ENCODE peak calls at places on chromosomes 4 and X, in seven cellular contexts. F, Z, V, Q, M, D and B are unnamed samples.

GRCh38 chr4:55169352-55169959 is 44.1 kb upstream of the KDR start:
- DNase-seq in F (no peak), Z (no peak), V (no peak), Q (no peak), M (no peak), D (no peak), B (no peak)

GRCh38 chr4:184310171-184310567 is 92.5 kb upstream of the ENPP6 start:
- DNase-seq in F (no peak), Z (no peak), V (no peak), Q (peak), M (no peak), D (no peak), B (peak)

GRCh38 chr4:3526456-3526855 is 5.8 kb downstream of the LRPAP1 start:
- DNase-seq in F (peak), Z (no peak), V (no peak), Q (no peak), M (no peak), D (no peak), B (no peak)

GRCh38 chr4:52925531-52925968 is 63.4 kb downstream of the RASL11B start:
- DNase-seq in F (no peak), Z (no peak), V (no peak), Q (no peak), M (no peak), D (no peak), B (no peak)

GRCh38 chr4:183571350-183572076 is 66.7 kb downstream of the ING2 start:
- DNase-seq in F (no peak), Z (no peak), V (no peak), Q (no peak), M (peak), D (no peak), B (no peak)

GRCh38 chr4:88382621-88383020 is 4.0 kb downstream of the HERC6 start:
- DNase-seq in F (no peak), Z (no peak), V (no peak), Q (no peak), M (no peak), D (no peak), B (peak)

GRCh38 chrX:13115457-13115856 is 71.0 kb upstream of the FAM9C start:
- DNase-seq in F (no peak), Z (no peak), V (no peak), Q (no peak), M (no peak), D (no peak), B (no peak)

GRCh38 chr4:108030332-108030731 is 40.6 kb downstream of the HADH start:
- DNase-seq in F (no peak), Z (no peak), V (peak), Q (peak), M (peak), D (no peak), B (peak)

GRCh38 chrX:7131621-7132020 is 15.9 kb upstream of the STS start:
- DNase-seq in F (no peak), Z (no peak), V (no peak), Q (no peak), M (no peak), D (no peak), B (no peak)

GRCh38 chrX:113929004-113929403 is 654.9 kb upstream of the HTR2C start:
- DNase-seq in F (no peak), Z (no peak), V (no peak), Q (peak), M (no peak), D (no peak), B (no peak)

GRCh38 chr4:158769175-158769831 is 477 bp downstream of the FNIP2 start:
- DNase-seq in F (peak), Z (no peak), V (peak), Q (no peak), M (no peak), D (no peak), B (peak)

GRCh38 chr4:20754091-20754490 is 53.8 kb downstream of the PACRGL start:
- DNase-seq in F (no peak), Z (no peak), V (no peak), Q (no peak), M (no peak), D (no peak), B (no peak)

GRCh38 chr4:114364857-114365256 is 233.8 kb upstream of the UGT8 start:
- DNase-seq in F (no peak), Z (peak), V (no peak), Q (no peak), M (no peak), D (no peak), B (no peak)

GRCh38 chr4:154332681-154333421 is 158.7 kb downstream of the DCHS2 start:
- DNase-seq in F (peak), Z (no peak), V (peak), Q (no peak), M (peak), D (peak), B (peak)